ENCODE peak calls at places on chromosomes 13 and 19, in eight cellular contexts. J, U, H, V, G, P, L and T are unnamed samples.

GRCh38 chr19:48985711-48986110 is 7.4 kb downstream of the GYS1 start:
- DNase-seq in J (no peak), U (no peak), H (no peak), V (no peak), G (no peak), P (no peak), L (no peak), T (no peak)

GRCh38 chr13:98133949-98134348 is 8.9 kb upstream of the FARP1 start:
- DNase-seq in J (no peak), U (no peak), H (no peak), V (no peak), G (no peak), P (no peak), L (no peak), T (no peak)

GRCh38 chr19:8194528-8195275 is 14.5 kb upstream of the CERS4 start:
- DNase-seq in J (no peak), U (no peak), H (no peak), V (no peak), G (no peak), P (no peak), L (peak; percentile 14), T (peak; percentile 40)

GRCh38 chr13:109131698-109132257 is 502.4 kb downstream of the MYO16 start:
- DNase-seq in J (no peak), U (no peak), H (no peak), V (no peak), G (no peak), P (peak; percentile 44), L (no peak), T (no peak)

GRCh38 chr13:106507560-106508274 is 27.7 kb downstream of the EFNB2 start:
- DNase-seq in J (no peak), U (no peak), H (peak; percentile 89), V (no peak), G (no peak), P (peak; percentile 99), L (no peak), T (peak; percentile 97)

GRCh38 chr13:58843071-58843470 is 1211.5 kb downstream of the PCDH17 start:
- DNase-seq in J (no peak), U (no peak), H (no peak), V (no peak), G (no peak), P (no peak), L (no peak), T (no peak)

GRCh38 chr13:26716984-26717383 is 43.6 kb downstream of the GPR12 start:
- DNase-seq in J (no peak), U (no peak), H (no peak), V (no peak), G (no peak), P (no peak), L (no peak), T (no peak)

GRCh38 chr19:52898101-52898500 is 666 bp upstream of the ZNF320 start:
- DNase-seq in J (no peak), U (no peak), H (no peak), V (no peak), G (no peak), P (no peak), L (no peak), T (no peak)

GRCh38 chr19:31177230-31177629 is 172.0 kb downstream of the TSHZ3 start:
- DNase-seq in J (no peak), U (no peak), H (no peak), V (no peak), G (no peak), P (no peak), L (no peak), T (no peak)

GRCh38 chr19:45506991-45507863 is at the start of gene VASP:
- DNase-seq in J (peak; percentile 66), U (peak; percentile 76), H (peak; percentile 89), V (peak; percentile 47), G (peak; percentile 87), P (peak; percentile 92), L (peak; percentile 73), T (peak; percentile 92)

GRCh38 chr19:37519890-37520289 is 13.2 kb downstream of the ZNF793 start:
- DNase-seq in J (no peak), U (no peak), H (peak; percentile 37), V (no peak), G (peak; percentile 13), P (peak; percentile 77), L (no peak), T (peak; percentile 76)

GRCh38 chr19:38507551-38508127 is 74.1 kb downstream of the RYR1 start:
- DNase-seq in J (no peak), U (no peak), H (no peak), V (no peak), G (no peak), P (no peak), L (no peak), T (no peak)

GRCh38 chr19:5827891-5828660 is 11.4 kb downstream of the FUT6 start:
- DNase-seq in J (peak; percentile 46), U (peak; percentile 97), H (peak; percentile 85), V (peak; percentile 36), G (peak; percentile 95), P (peak; percentile 89), L (peak; percentile 96), T (peak; percentile 55)

GRCh38 chr19:16319466-16319865 is 5.2 kb upstream of the KLF2 start:
- DNase-seq in J (no peak), U (no peak), H (no peak), V (no peak), G (no peak), P (no peak), L (no peak), T (no peak)

GRCh38 chr19:56969726-56970125 is 129.2 kb upstream of the PEG3 start:
- DNase-seq in J (no peak), U (no peak), H (no peak), V (no peak), G (no peak), P (no peak), L (no peak), T (no peak)

GRCh38 chr13:75961911-75962310 is 325.8 kb downstream of the LMO7 start:
- DNase-seq in J (no peak), U (no peak), H (no peak), V (no peak), G (no peak), P (no peak), L (no peak), T (no peak)